ENCODE peak calls at places on chromosomes 5 and 9, in five cellular contexts. A, H, Q, C and K are unnamed samples.

GRCh38 chr5:172854451-172854871 is 20.4 kb downstream of the ERGIC1 start:
- DNase-seq in A (no peak), H (no peak), Q (no peak), C (no peak), K (no peak)

GRCh38 chr9:86943223-86943870 is 4.0 kb downstream of the GAS1 start:
- DNase-seq in A (peak), H (peak), Q (no peak), C (no peak), K (no peak)

GRCh38 chr5:141869514-141869913 is 8.7 kb downstream of the PCDH1 start:
- DNase-seq in A (no peak), H (no peak), Q (no peak), C (no peak), K (no peak)

GRCh38 chr5:89289604-89290003 is 406.6 kb upstream of the MEF2C start:
- DNase-seq in A (no peak), H (no peak), Q (no peak), C (no peak), K (no peak)

GRCh38 chr5:147417133-147417813 is 92.6 kb downstream of the DPYSL3 start:
- DNase-seq in A (no peak), H (no peak), Q (no peak), C (no peak), K (no peak)

GRCh38 chr9:138049085-138049778 is 171.7 kb downstream of the CACNA1B start:
- DNase-seq in A (no peak), H (no peak), Q (no peak), C (no peak), K (no peak)

GRCh38 chr5:179146277-179146676 is 86.1 kb downstream of the ZNF354C start:
- DNase-seq in A (no peak), H (no peak), Q (no peak), C (no peak), K (no peak)

GRCh38 chr5:151739939-151740335 is 18.5 kb downstream of the ATOX1 start:
- DNase-seq in A (peak), H (no peak), Q (no peak), C (no peak), K (no peak)

GRCh38 chr9:128946945-128947422 is 419 bp downstream of the DOLK start:
- DNase-seq in A (peak), H (no peak), Q (no peak), C (no peak), K (no peak)

GRCh38 chr9:136087741-136088480 is 7.2 kb downstream of the NACC2 start:
- DNase-seq in A (no peak), H (no peak), Q (no peak), C (no peak), K (no peak)

GRCh38 chr9:34898846-34899245 is 59.2 kb upstream of the PHF24 start:
- DNase-seq in A (no peak), H (no peak), Q (no peak), C (no peak), K (no peak)

GRCh38 chr9:4116708-4117460 is 183.0 kb downstream of the GLIS3 start:
- DNase-seq in A (no peak), H (no peak), Q (no peak), C (no peak), K (no peak)

GRCh38 chr5:16726538-16726946 is 109.7 kb upstream of the RETREG1 start:
- DNase-seq in A (no peak), H (no peak), Q (no peak), C (no peak), K (peak)

GRCh38 chr5:95959964-95960801 is 1.5 kb downstream of the ELL2 start:
- DNase-seq in A (peak), H (no peak), Q (no peak), C (no peak), K (no peak)

GRCh38 chr5:34684281-34684979 is 28.3 kb downstream of the RAI14 start:
- DNase-seq in A (peak), H (peak), Q (no peak), C (peak), K (no peak)

GRCh38 chr5:91011029-91011428 is 372.1 kb downstream of the ARRDC3 start:
- DNase-seq in A (no peak), H (no peak), Q (no peak), C (no peak), K (no peak)
- TF ChIP-seq HDAC2 in A (no peak), H (no peak), Q (no peak), C (no peak), K (no peak)

GRCh38 chr5:64502181-64502580 is 3.6 kb upstream of the RGS7BP start:
- DNase-seq in A (no peak), H (no peak), Q (no peak), C (no peak), K (no peak)

GRCh38 chr5:64497390-64497789 is 8.4 kb upstream of the RGS7BP start:
- DNase-seq in A (no peak), H (no peak), Q (no peak), C (no peak), K (no peak)
- TF ChIP-seq HDAC2 in A (no peak), H (no peak), Q (no peak), C (no peak), K (no peak)

GRCh38 chr5:168305281-168305680 is 13.8 kb downstream of the WWC1 start:
- DNase-seq in A (peak), H (no peak), Q (no peak), C (no peak), K (no peak)
- TF ChIP-seq HDAC2 in A (no peak), H (no peak), Q (no peak), C (no peak), K (no peak)

GRCh38 chr9:73845539-73845938 is 651.6 kb upstream of the RORB start:
- DNase-seq in A (no peak), H (no peak), Q (no peak), C (no peak), K (no peak)
- TF ChIP-seq HDAC2 in A (no peak), H (no peak), Q (no peak), C (no peak), K (no peak)

DNA sequence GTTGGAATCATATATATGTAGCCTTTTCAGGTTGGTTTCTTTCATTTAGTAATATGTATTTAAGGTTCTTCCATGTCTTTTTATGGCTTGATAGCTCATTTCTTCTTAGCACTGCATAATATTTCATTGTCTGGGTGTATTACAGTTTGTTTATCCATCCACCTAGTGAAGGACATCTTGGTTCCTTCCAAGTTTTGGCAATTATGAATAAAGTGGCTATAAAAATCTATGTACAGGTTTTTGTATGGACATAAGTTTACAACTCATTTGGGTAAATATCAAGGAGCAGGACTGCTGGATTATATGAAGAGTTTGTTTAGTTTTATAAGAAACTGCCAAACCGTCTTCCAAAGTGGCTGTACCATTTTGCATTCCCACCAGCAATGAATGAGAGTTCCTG is 11.7 kb downstream of the PPP6C start:
- DNase-seq in A (no peak), H (no peak), Q (no peak), C (no peak), K (no peak)
- TF ChIP-seq HDAC2 in A (no peak), H (no peak), Q (no peak), C (no peak), K (no peak)

DNA sequence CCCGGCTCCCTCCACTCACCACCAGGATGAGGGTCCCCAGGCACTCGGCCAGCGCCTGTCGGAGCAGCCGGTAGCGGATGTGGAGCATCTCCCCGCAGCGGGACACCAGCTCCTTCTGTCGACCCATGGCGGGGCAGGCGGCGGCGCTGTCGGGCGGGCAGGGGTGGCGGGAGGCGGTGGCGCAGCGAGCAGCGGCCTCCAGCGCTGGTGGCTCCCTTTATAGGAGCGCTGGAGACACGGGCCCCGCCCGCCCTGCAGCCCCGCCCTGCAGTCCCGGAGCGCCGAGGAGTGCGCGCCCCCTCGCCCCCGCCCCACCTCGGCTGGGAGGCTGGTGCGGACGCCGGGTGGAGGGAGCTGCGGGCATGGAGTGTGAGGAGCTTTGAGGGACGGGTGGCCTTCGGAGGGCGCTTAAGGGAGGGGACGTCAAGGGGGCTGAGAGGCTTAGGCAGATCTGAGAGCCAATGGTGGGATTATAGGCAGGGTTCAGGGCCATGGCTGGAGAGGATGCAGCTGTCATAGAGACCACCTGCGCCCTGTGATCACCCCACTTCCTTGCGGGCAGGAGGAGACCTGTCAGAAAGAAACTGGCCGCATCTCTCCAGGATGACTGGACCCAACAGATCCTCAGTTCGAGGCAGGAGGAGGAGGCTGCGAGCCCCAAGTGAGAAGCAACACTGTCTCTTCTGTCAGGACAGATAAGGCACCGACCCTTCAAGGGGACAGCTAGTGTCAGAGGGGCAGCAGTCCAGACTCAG is at the start of gene AQP3:
- DNase-seq in A (peak), H (peak), Q (peak), C (peak), K (no peak)
- TF ChIP-seq HDAC2 in A (no peak), H (no peak), Q (no peak), C (no peak), K (no peak)